ENCODE peak calls at places on chromosome 6, in ten cellular contexts. One of them, this sample, is unnamed.

GRCh38 chr6:127606131-127606562 is 29.2 kb downstream of the C6orf58 start:
- DNase-seq in NCI-H1436: peak; percentile 5
- DNase-seq in heart left ventricle: no peak
- DNase-seq in stimulated activated CD8-positive, alpha-beta memory T cell treated with anti-CD3 and anti-CD28 coated beads, Interleukin-7, amount 100 ng/mL, for 1 hour: no peak
- DNase-seq in stimulated activated naive B cell treated with anti-CD40 and anti-IgM and Interleukin-4, amounts not matched to agents 10 μg/mL and 1 μg/mL and 100 μg/mL, for 72 hours: no peak
- DNase-seq in ACHN: peak; percentile 63
- DNase-seq in neural crest cell: no peak
- DNase-seq in T follicular helper cell: no peak
- DNase-seq in pancreas: no peak
- DNase-seq in HS-5: peak; percentile 14
- DNase-seq in this sample: peak; percentile 63

GRCh38 chr6:27553123-27553904 is 80.4 kb upstream of the ZNF184 start:
- DNase-seq in stimulated activated naive B cell treated with anti-CD40 and anti-IgM and Interleukin-4, amounts not matched to agents 10 μg/mL and 1 μg/mL and 100 μg/mL, for 72 hours: no peak
- DNase-seq in stimulated activated CD8-positive, alpha-beta memory T cell treated with anti-CD3 and anti-CD28 coated beads, Interleukin-7, amount 100 ng/mL, for 1 hour: no peak
- DNase-seq in HS-5: peak; percentile 56
- DNase-seq in pancreas: no peak
- DNase-seq in T follicular helper cell: no peak
- DNase-seq in neural crest cell: peak; percentile 48
- DNase-seq in NCI-H1436: no peak
- DNase-seq in heart left ventricle: no peak
- DNase-seq in ACHN: peak; percentile 41
- DNase-seq in this sample: no peak

GRCh38 chr6:31569861-31570536 is 2.1 kb upstream of the LTA start:
- DNase-seq in heart left ventricle: no peak
- DNase-seq in T follicular helper cell: no peak
- DNase-seq in stimulated activated naive B cell treated with anti-CD40 and anti-IgM and Interleukin-4, amounts not matched to agents 10 μg/mL and 1 μg/mL and 100 μg/mL, for 72 hours: no peak
- DNase-seq in neural crest cell: no peak
- DNase-seq in HS-5: no peak
- DNase-seq in ACHN: no peak
- DNase-seq in NCI-H1436: no peak
- DNase-seq in pancreas: no peak
- DNase-seq in stimulated activated CD8-positive, alpha-beta memory T cell treated with anti-CD3 and anti-CD28 coated beads, Interleukin-7, amount 100 ng/mL, for 1 hour: no peak
- DNase-seq in this sample: no peak

GRCh38 chr6:12584631-12585405 is 131.7 kb upstream of the PHACTR1 start:
- DNase-seq in neural crest cell: no peak
- DNase-seq in T follicular helper cell: no peak
- DNase-seq in heart left ventricle: no peak
- DNase-seq in ACHN: no peak
- DNase-seq in stimulated activated naive B cell treated with anti-CD40 and anti-IgM and Interleukin-4, amounts not matched to agents 10 μg/mL and 1 μg/mL and 100 μg/mL, for 72 hours: no peak
- DNase-seq in stimulated activated CD8-positive, alpha-beta memory T cell treated with anti-CD3 and anti-CD28 coated beads, Interleukin-7, amount 100 ng/mL, for 1 hour: no peak
- DNase-seq in pancreas: no peak
- DNase-seq in HS-5: no peak
- DNase-seq in NCI-H1436: no peak
- DNase-seq in this sample: no peak

GRCh38 chr6:2630891-2631458 is 119.7 kb downstream of the MYLK4 start:
- DNase-seq in neural crest cell: no peak
- DNase-seq in pancreas: no peak
- DNase-seq in T follicular helper cell: no peak
- DNase-seq in HS-5: no peak
- DNase-seq in stimulated activated naive B cell treated with anti-CD40 and anti-IgM and Interleukin-4, amounts not matched to agents 10 μg/mL and 1 μg/mL and 100 μg/mL, for 72 hours: no peak
- DNase-seq in NCI-H1436: no peak
- DNase-seq in stimulated activated CD8-positive, alpha-beta memory T cell treated with anti-CD3 and anti-CD28 coated beads, Interleukin-7, amount 100 ng/mL, for 1 hour: no peak
- DNase-seq in ACHN: no peak
- DNase-seq in heart left ventricle: peak; percentile 51
- DNase-seq in this sample: no peak

GRCh38 chr6:5671162-5671561 is 335.6 kb downstream of the NRN1 start:
- DNase-seq in HS-5: no peak
- DNase-seq in heart left ventricle: no peak
- DNase-seq in stimulated activated CD8-positive, alpha-beta memory T cell treated with anti-CD3 and anti-CD28 coated beads, Interleukin-7, amount 100 ng/mL, for 1 hour: no peak
- DNase-seq in stimulated activated naive B cell treated with anti-CD40 and anti-IgM and Interleukin-4, amounts not matched to agents 10 μg/mL and 1 μg/mL and 100 μg/mL, for 72 hours: peak; percentile 23
- DNase-seq in NCI-H1436: peak; percentile 10
- DNase-seq in neural crest cell: no peak
- DNase-seq in T follicular helper cell: no peak
- DNase-seq in ACHN: no peak
- DNase-seq in pancreas: no peak
- DNase-seq in this sample: no peak

GRCh38 chr6:32529697-32530429 is at the start of gene HLA-DRB5:
- DNase-seq in neural crest cell: no peak
- DNase-seq in ACHN: peak; percentile 2
- DNase-seq in pancreas: peak; percentile 39
- DNase-seq in NCI-H1436: no peak
- DNase-seq in stimulated activated CD8-positive, alpha-beta memory T cell treated with anti-CD3 and anti-CD28 coated beads, Interleukin-7, amount 100 ng/mL, for 1 hour: no peak
- DNase-seq in HS-5: no peak
- DNase-seq in stimulated activated naive B cell treated with anti-CD40 and anti-IgM and Interleukin-4, amounts not matched to agents 10 μg/mL and 1 μg/mL and 100 μg/mL, for 72 hours: peak; percentile 63
- DNase-seq in heart left ventricle: peak; percentile 33
- DNase-seq in T follicular helper cell: no peak
- DNase-seq in this sample: no peak

GRCh38 chr6:473356-473755 is 81.8 kb downstream of the IRF4 start:
- DNase-seq in pancreas: no peak
- DNase-seq in NCI-H1436: no peak
- DNase-seq in ACHN: no peak
- DNase-seq in heart left ventricle: no peak
- DNase-seq in stimulated activated CD8-positive, alpha-beta memory T cell treated with anti-CD3 and anti-CD28 coated beads, Interleukin-7, amount 100 ng/mL, for 1 hour: no peak
- DNase-seq in stimulated activated naive B cell treated with anti-CD40 and anti-IgM and Interleukin-4, amounts not matched to agents 10 μg/mL and 1 μg/mL and 100 μg/mL, for 72 hours: no peak
- DNase-seq in T follicular helper cell: no peak
- DNase-seq in neural crest cell: no peak
- DNase-seq in HS-5: no peak
- DNase-seq in this sample: no peak

GRCh38 chr6:137731960-137732616 is 135.0 kb upstream of the TNFAIP3 start:
- DNase-seq in ACHN: no peak
- DNase-seq in stimulated activated CD8-positive, alpha-beta memory T cell treated with anti-CD3 and anti-CD28 coated beads, Interleukin-7, amount 100 ng/mL, for 1 hour: no peak
- DNase-seq in HS-5: peak; percentile 64
- DNase-seq in neural crest cell: no peak
- DNase-seq in stimulated activated naive B cell treated with anti-CD40 and anti-IgM and Interleukin-4, amounts not matched to agents 10 μg/mL and 1 μg/mL and 100 μg/mL, for 72 hours: no peak
- DNase-seq in T follicular helper cell: no peak
- DNase-seq in pancreas: no peak
- DNase-seq in NCI-H1436: no peak
- DNase-seq in heart left ventricle: no peak
- DNase-seq in this sample: no peak

GRCh38 chr6:106477790-106478189 is 117.3 kb downstream of the CRYBG1 start:
- DNase-seq in T follicular helper cell: no peak
- DNase-seq in stimulated activated naive B cell treated with anti-CD40 and anti-IgM and Interleukin-4, amounts not matched to agents 10 μg/mL and 1 μg/mL and 100 μg/mL, for 72 hours: no peak
- DNase-seq in heart left ventricle: peak; percentile 35
- DNase-seq in HS-5: no peak
- DNase-seq in ACHN: no peak
- DNase-seq in NCI-H1436: peak; percentile 17
- DNase-seq in pancreas: no peak
- DNase-seq in stimulated activated CD8-positive, alpha-beta memory T cell treated with anti-CD3 and anti-CD28 coated beads, Interleukin-7, amount 100 ng/mL, for 1 hour: no peak
- DNase-seq in neural crest cell: no peak
- DNase-seq in this sample: peak; percentile 21

GRCh38 chr6:26020291-26020982 is 57.8 kb downstream of the TRIM38 start:
- DNase-seq in pancreas: peak; percentile 84
- DNase-seq in NCI-H1436: peak; percentile 87
- DNase-seq in HS-5: peak; percentile 90
- DNase-seq in T follicular helper cell: peak; percentile 69
- DNase-seq in ACHN: peak; percentile 88
- DNase-seq in stimulated activated naive B cell treated with anti-CD40 and anti-IgM and Interleukin-4, amounts not matched to agents 10 μg/mL and 1 μg/mL and 100 μg/mL, for 72 hours: peak; percentile 84
- DNase-seq in neural crest cell: peak; percentile 62
- DNase-seq in heart left ventricle: peak; percentile 81
- DNase-seq in stimulated activated CD8-positive, alpha-beta memory T cell treated with anti-CD3 and anti-CD28 coated beads, Interleukin-7, amount 100 ng/mL, for 1 hour: peak; percentile 55
- DNase-seq in this sample: peak; percentile 96

GRCh38 chr6:68876792-68877493 is 241.9 kb downstream of the ADGRB3 start:
- DNase-seq in heart left ventricle: no peak
- DNase-seq in HS-5: peak; percentile 20
- DNase-seq in stimulated activated naive B cell treated with anti-CD40 and anti-IgM and Interleukin-4, amounts not matched to agents 10 μg/mL and 1 μg/mL and 100 μg/mL, for 72 hours: no peak
- DNase-seq in pancreas: no peak
- DNase-seq in stimulated activated CD8-positive, alpha-beta memory T cell treated with anti-CD3 and anti-CD28 coated beads, Interleukin-7, amount 100 ng/mL, for 1 hour: no peak
- DNase-seq in T follicular helper cell: no peak
- DNase-seq in NCI-H1436: peak; percentile 22
- DNase-seq in neural crest cell: no peak
- DNase-seq in ACHN: peak; percentile 49
- DNase-seq in this sample: peak; percentile 31